ENCODE peak calls at places on chromosomes 6 and 20, in eight cellular contexts. One of them, this sample, is unnamed.

GRCh38 chr6:169571123-169571962 is 130.5 kb downstream of the WDR27 start:
- DNase-seq in psoas muscle: no peak
- DNase-seq in GM06990: no peak
- DNase-seq in endodermal cell: no peak
- DNase-seq in neural progenitor cell: no peak
- DNase-seq in HepG2: peak; percentile 52
- DNase-seq in AG10803: no peak
- DNase-seq in heart left ventricle: no peak
- DNase-seq in this sample: peak; percentile 51

GRCh38 chr6:6596529-6596928 is 8.0 kb downstream of the LY86 start:
- DNase-seq in psoas muscle: no peak
- DNase-seq in GM06990: no peak
- DNase-seq in endodermal cell: peak; percentile 13
- DNase-seq in neural progenitor cell: no peak
- DNase-seq in HepG2: no peak
- DNase-seq in AG10803: no peak
- DNase-seq in heart left ventricle: peak; percentile 57
- DNase-seq in this sample: no peak

GRCh38 chr6:99590728-99591672 is 15.6 kb upstream of the PRDM13 start:
- DNase-seq in psoas muscle: no peak
- DNase-seq in GM06990: no peak
- DNase-seq in endodermal cell: peak; percentile 82
- DNase-seq in neural progenitor cell: peak; percentile 66
- DNase-seq in HepG2: no peak
- DNase-seq in AG10803: no peak
- DNase-seq in heart left ventricle: no peak
- DNase-seq in this sample: no peak

GRCh38 chr6:26284537-26285142 is 80.4 kb upstream of the BTN3A2 start:
- DNase-seq in psoas muscle: peak; percentile 50
- DNase-seq in GM06990: peak; percentile 67
- DNase-seq in endodermal cell: peak; percentile 80
- DNase-seq in neural progenitor cell: peak; percentile 82
- DNase-seq in HepG2: no peak
- DNase-seq in AG10803: peak; percentile 69
- DNase-seq in heart left ventricle: peak; percentile 58
- DNase-seq in this sample: peak; percentile 76

GRCh38 chr20:1775117-1775516 is 117.5 kb upstream of the SIRPG start:
- DNase-seq in psoas muscle: no peak
- DNase-seq in GM06990: no peak
- DNase-seq in endodermal cell: no peak
- DNase-seq in neural progenitor cell: no peak
- DNase-seq in HepG2: no peak
- DNase-seq in AG10803: peak; percentile 53
- DNase-seq in heart left ventricle: no peak
- DNase-seq in this sample: peak; percentile 54

GRCh38 chr20:51660741-51661608 is 107.2 kb downstream of the ATP9A start:
- DNase-seq in psoas muscle: no peak
- DNase-seq in GM06990: no peak
- DNase-seq in endodermal cell: no peak
- DNase-seq in neural progenitor cell: no peak
- DNase-seq in HepG2: no peak
- DNase-seq in AG10803: peak; percentile 92
- DNase-seq in heart left ventricle: no peak
- DNase-seq in this sample: peak; percentile 69

GRCh38 chr6:20969551-20969950 is 435.3 kb downstream of the CDKAL1 start:
- DNase-seq in psoas muscle: no peak
- DNase-seq in GM06990: no peak
- DNase-seq in endodermal cell: no peak
- DNase-seq in neural progenitor cell: no peak
- DNase-seq in HepG2: no peak
- DNase-seq in AG10803: no peak
- DNase-seq in heart left ventricle: no peak
- DNase-seq in this sample: no peak

GRCh38 chr20:23856736-23857135 is 22.8 kb downstream of the CST5 start:
- DNase-seq in psoas muscle: no peak
- DNase-seq in GM06990: no peak
- DNase-seq in endodermal cell: peak; percentile 31
- DNase-seq in neural progenitor cell: no peak
- DNase-seq in HepG2: no peak
- DNase-seq in AG10803: no peak
- DNase-seq in heart left ventricle: no peak
- DNase-seq in this sample: no peak

GRCh38 chr6:102907181-102907580 is 1513.7 kb downstream of the GRIK2 start:
- DNase-seq in psoas muscle: no peak
- DNase-seq in GM06990: no peak
- DNase-seq in endodermal cell: peak; percentile 71
- DNase-seq in neural progenitor cell: no peak
- DNase-seq in HepG2: no peak
- DNase-seq in AG10803: no peak
- DNase-seq in heart left ventricle: no peak
- DNase-seq in this sample: no peak

GRCh38 chr20:56195946-56196345 is 52.6 kb upstream of the MC3R start:
- DNase-seq in psoas muscle: no peak
- DNase-seq in GM06990: no peak
- DNase-seq in endodermal cell: no peak
- DNase-seq in neural progenitor cell: no peak
- DNase-seq in HepG2: no peak
- DNase-seq in AG10803: no peak
- DNase-seq in heart left ventricle: no peak
- DNase-seq in this sample: no peak

GRCh38 chr6:884570-884969 is 191.6 kb upstream of the EXOC2 start:
- DNase-seq in psoas muscle: no peak
- DNase-seq in GM06990: no peak
- DNase-seq in endodermal cell: no peak
- DNase-seq in neural progenitor cell: no peak
- DNase-seq in HepG2: no peak
- DNase-seq in AG10803: no peak
- DNase-seq in heart left ventricle: no peak
- DNase-seq in this sample: no peak

GRCh38 chr6:142014515-142014914 is 118.2 kb upstream of the GJE1 start:
- DNase-seq in psoas muscle: no peak
- DNase-seq in GM06990: no peak
- DNase-seq in endodermal cell: peak; percentile 51
- DNase-seq in neural progenitor cell: no peak
- DNase-seq in HepG2: no peak
- DNase-seq in AG10803: peak; percentile 88
- DNase-seq in heart left ventricle: no peak
- DNase-seq in this sample: peak; percentile 82
- H3K4me3 ChIP-seq in psoas muscle: no peak overlapping the region
- H3K4me3 ChIP-seq in GM06990: no peak overlapping the region
- H3K4me3 ChIP-seq in endodermal cell: peak overlapping the region; percentile 59
- H3K4me3 ChIP-seq in neural progenitor cell: peak overlapping the region; percentile 4
- H3K4me3 ChIP-seq in HepG2: no peak overlapping the region
- H3K4me3 ChIP-seq in AG10803: peak overlapping the region; percentile 30
- H3K4me3 ChIP-seq in heart left ventricle: no peak overlapping the region
- H3K4me3 ChIP-seq in this sample: no peak overlapping the region

GRCh38 chr20:33139467-33139866 is 28.5 kb upstream of the BPIFA2 start:
- DNase-seq in psoas muscle: no peak
- DNase-seq in GM06990: no peak
- DNase-seq in endodermal cell: peak; percentile 14
- DNase-seq in neural progenitor cell: no peak
- DNase-seq in HepG2: no peak
- DNase-seq in AG10803: no peak
- DNase-seq in heart left ventricle: no peak
- DNase-seq in this sample: no peak
- H3K4me3 ChIP-seq in psoas muscle: no peak overlapping the region
- H3K4me3 ChIP-seq in GM06990: no peak overlapping the region
- H3K4me3 ChIP-seq in endodermal cell: no peak overlapping the region
- H3K4me3 ChIP-seq in neural progenitor cell: no peak overlapping the region
- H3K4me3 ChIP-seq in HepG2: no peak overlapping the region
- H3K4me3 ChIP-seq in AG10803: no peak overlapping the region
- H3K4me3 ChIP-seq in heart left ventricle: no peak overlapping the region
- H3K4me3 ChIP-seq in this sample: no peak overlapping the region

DNA sequence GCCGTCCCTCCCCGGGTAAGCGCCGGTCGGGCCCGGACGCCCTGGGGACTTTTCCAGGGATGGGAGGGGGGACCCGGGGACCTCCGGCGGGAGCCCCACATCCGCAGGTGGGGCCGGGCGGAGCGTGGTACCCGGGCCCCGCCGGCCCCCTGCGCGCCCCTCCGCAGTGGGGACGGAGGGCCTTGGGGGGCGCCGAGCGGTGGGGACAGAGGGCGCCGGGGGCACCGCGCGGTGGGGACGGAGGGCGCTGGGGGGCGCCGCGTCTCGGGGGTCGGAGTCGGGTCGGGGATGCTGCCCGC is 267 bp downstream of the PLEKHG1 start:
- DNase-seq in psoas muscle: no peak
- DNase-seq in GM06990: no peak
- DNase-seq in endodermal cell: no peak
- DNase-seq in neural progenitor cell: no peak
- DNase-seq in HepG2: no peak
- DNase-seq in AG10803: no peak
- DNase-seq in heart left ventricle: no peak
- DNase-seq in this sample: no peak
- H3K4me3 ChIP-seq in psoas muscle: peak overlapping the region; percentile 71
- H3K4me3 ChIP-seq in GM06990: peak overlapping the region; percentile 59
- H3K4me3 ChIP-seq in endodermal cell: peak overlapping the region; percentile 77
- H3K4me3 ChIP-seq in neural progenitor cell: peak overlapping the region; percentile 87
- H3K4me3 ChIP-seq in HepG2: peak overlapping the region; percentile 25
- H3K4me3 ChIP-seq in AG10803: peak overlapping the region; percentile 57
- H3K4me3 ChIP-seq in heart left ventricle: peak overlapping the region; percentile 70
- H3K4me3 ChIP-seq in this sample: peak overlapping the region; percentile 57

GRCh38 chr6:93586316-93586715 is 167.0 kb upstream of the EPHA7 start:
- DNase-seq in psoas muscle: no peak
- DNase-seq in GM06990: no peak
- DNase-seq in endodermal cell: no peak
- DNase-seq in neural progenitor cell: no peak
- DNase-seq in HepG2: no peak
- DNase-seq in AG10803: no peak
- DNase-seq in heart left ventricle: no peak
- DNase-seq in this sample: no peak

GRCh38 chr6:93584280-93584679 is 164.9 kb upstream of the EPHA7 start:
- DNase-seq in psoas muscle: no peak
- DNase-seq in GM06990: no peak
- DNase-seq in endodermal cell: no peak
- DNase-seq in neural progenitor cell: no peak
- DNase-seq in HepG2: no peak
- DNase-seq in AG10803: no peak
- DNase-seq in heart left ventricle: no peak
- DNase-seq in this sample: no peak

GRCh38 chr6:93575495-93575894 is 156.1 kb upstream of the EPHA7 start:
- DNase-seq in psoas muscle: no peak
- DNase-seq in GM06990: no peak
- DNase-seq in endodermal cell: no peak
- DNase-seq in neural progenitor cell: no peak
- DNase-seq in HepG2: no peak
- DNase-seq in AG10803: no peak
- DNase-seq in heart left ventricle: no peak
- DNase-seq in this sample: no peak

GRCh38 chr6:93580441-93580840 is 161.1 kb upstream of the EPHA7 start:
- DNase-seq in psoas muscle: no peak
- DNase-seq in GM06990: no peak
- DNase-seq in endodermal cell: no peak
- DNase-seq in neural progenitor cell: no peak
- DNase-seq in HepG2: no peak
- DNase-seq in AG10803: no peak
- DNase-seq in heart left ventricle: no peak
- DNase-seq in this sample: no peak

DNA sequence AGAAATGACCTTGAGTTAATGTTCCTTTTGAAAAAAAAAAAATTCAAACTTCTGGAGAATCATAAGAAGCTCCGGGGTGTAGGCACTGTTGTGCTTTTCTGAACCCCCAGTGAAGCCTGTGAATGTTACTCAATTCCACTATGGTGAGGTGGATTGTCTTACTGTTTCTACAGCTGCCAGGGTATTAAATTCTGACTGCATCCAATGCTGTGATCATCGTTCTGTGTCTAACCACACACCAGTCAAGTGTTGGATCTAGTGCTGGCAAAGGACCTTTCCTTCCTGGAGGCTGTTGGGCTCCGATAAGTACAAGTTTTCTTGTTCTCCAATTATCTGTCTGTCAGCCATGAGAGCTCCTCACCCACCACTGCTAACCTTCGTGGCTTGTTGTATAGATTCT is 162.0 kb upstream of the EPHA7 start:
- DNase-seq in psoas muscle: no peak
- DNase-seq in GM06990: no peak
- DNase-seq in endodermal cell: no peak
- DNase-seq in neural progenitor cell: no peak
- DNase-seq in HepG2: no peak
- DNase-seq in AG10803: no peak
- DNase-seq in heart left ventricle: no peak
- DNase-seq in this sample: no peak
- H3K4me3 ChIP-seq in psoas muscle: no peak overlapping the region
- H3K4me3 ChIP-seq in GM06990: no peak overlapping the region
- H3K4me3 ChIP-seq in endodermal cell: no peak overlapping the region
- H3K4me3 ChIP-seq in neural progenitor cell: no peak overlapping the region
- H3K4me3 ChIP-seq in HepG2: no peak overlapping the region
- H3K4me3 ChIP-seq in AG10803: no peak overlapping the region
- H3K4me3 ChIP-seq in heart left ventricle: no peak overlapping the region
- H3K4me3 ChIP-seq in this sample: no peak overlapping the region

GRCh38 chr6:149881066-149881766 is 16.7 kb downstream of the RAET1E start:
- DNase-seq in psoas muscle: no peak
- DNase-seq in GM06990: no peak
- DNase-seq in endodermal cell: no peak
- DNase-seq in neural progenitor cell: no peak
- DNase-seq in HepG2: no peak
- DNase-seq in AG10803: no peak
- DNase-seq in heart left ventricle: no peak
- DNase-seq in this sample: no peak

GRCh38 chr6:149884617-149885016 is 13.3 kb downstream of the RAET1E start:
- DNase-seq in psoas muscle: no peak
- DNase-seq in GM06990: no peak
- DNase-seq in endodermal cell: no peak
- DNase-seq in neural progenitor cell: no peak
- DNase-seq in HepG2: no peak
- DNase-seq in AG10803: no peak
- DNase-seq in heart left ventricle: no peak
- DNase-seq in this sample: no peak

GRCh38 chr6:149885888-149886287 is 12.0 kb downstream of the RAET1E start:
- DNase-seq in psoas muscle: no peak
- DNase-seq in GM06990: no peak
- DNase-seq in endodermal cell: no peak
- DNase-seq in neural progenitor cell: no peak
- DNase-seq in HepG2: no peak
- DNase-seq in AG10803: no peak
- DNase-seq in heart left ventricle: no peak
- DNase-seq in this sample: no peak

GRCh38 chr6:149881860-149882259 is 16.1 kb downstream of the RAET1E start:
- DNase-seq in psoas muscle: no peak
- DNase-seq in GM06990: no peak
- DNase-seq in endodermal cell: no peak
- DNase-seq in neural progenitor cell: no peak
- DNase-seq in HepG2: no peak
- DNase-seq in AG10803: no peak
- DNase-seq in heart left ventricle: no peak
- DNase-seq in this sample: no peak

DNA sequence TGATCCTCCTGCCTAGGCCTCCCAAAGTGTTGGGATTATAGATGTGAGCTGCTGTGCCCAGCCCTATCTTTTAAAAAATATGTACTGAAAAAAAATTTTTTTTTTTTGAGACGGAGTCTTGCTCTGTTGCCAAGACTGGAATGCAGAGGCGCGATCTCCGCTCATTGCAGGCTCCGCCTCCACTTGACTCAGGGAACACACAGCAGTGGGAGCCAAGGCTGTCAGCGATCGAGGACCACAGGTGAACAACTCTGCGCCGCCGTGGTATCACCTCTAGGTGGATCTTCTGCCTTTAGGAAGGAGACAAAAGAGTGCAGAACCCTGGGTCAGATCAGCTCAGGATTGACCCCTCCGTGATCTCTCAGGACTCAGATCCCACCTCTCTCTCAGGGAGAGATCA is 13.7 kb downstream of the RAET1E start:
- DNase-seq in psoas muscle: no peak
- DNase-seq in GM06990: no peak
- DNase-seq in endodermal cell: peak; percentile 86
- DNase-seq in neural progenitor cell: peak; percentile 29
- DNase-seq in HepG2: no peak
- DNase-seq in AG10803: no peak
- DNase-seq in heart left ventricle: no peak
- DNase-seq in this sample: peak; percentile 55
- H3K4me3 ChIP-seq in psoas muscle: no peak overlapping the region
- H3K4me3 ChIP-seq in GM06990: no peak overlapping the region
- H3K4me3 ChIP-seq in endodermal cell: no peak overlapping the region
- H3K4me3 ChIP-seq in neural progenitor cell: no peak overlapping the region
- H3K4me3 ChIP-seq in HepG2: no peak overlapping the region
- H3K4me3 ChIP-seq in AG10803: no peak overlapping the region
- H3K4me3 ChIP-seq in heart left ventricle: no peak overlapping the region
- H3K4me3 ChIP-seq in this sample: no peak overlapping the region

This sample was measured in fibroblast of pulmonary artery.